ENCODE peak calls at places on chromosomes 3 and 15, in nine cellular contexts. One of them, this sample, is unnamed.

GRCh38 chr3:127411083-127411727 is 123.4 kb upstream of the PRR20G start:
- DNase-seq in adrenal gland: no peak
- DNase-seq in AG09309: no peak
- DNase-seq in cardiac muscle cell: no peak
- DNase-seq in aorta: no peak
- DNase-seq in left ventricle myocardium inferior: no peak
- DNase-seq in heart left ventricle: peak
- DNase-seq in hepatocyte: no peak
- DNase-seq in right lobe of liver: no peak
- DNase-seq in this sample: no peak

GRCh38 chr3:105752791-105753415 is 115.9 kb downstream of the CBLB start:
- DNase-seq in adrenal gland: no peak
- DNase-seq in AG09309: no peak
- DNase-seq in cardiac muscle cell: peak
- DNase-seq in aorta: no peak
- DNase-seq in left ventricle myocardium inferior: no peak
- DNase-seq in heart left ventricle: no peak
- DNase-seq in hepatocyte: peak
- DNase-seq in right lobe of liver: no peak
- DNase-seq in this sample: peak

GRCh38 chr15:57571725-57572124 is 20.0 kb upstream of the MYZAP start:
- DNase-seq in adrenal gland: no peak
- DNase-seq in AG09309: no peak
- DNase-seq in cardiac muscle cell: no peak
- DNase-seq in aorta: no peak
- DNase-seq in left ventricle myocardium inferior: no peak
- DNase-seq in heart left ventricle: no peak
- DNase-seq in hepatocyte: no peak
- DNase-seq in right lobe of liver: no peak
- DNase-seq in this sample: no peak

GRCh38 chr15:99137111-99137546 is 32.2 kb downstream of the SYNM start:
- DNase-seq in adrenal gland: no peak
- DNase-seq in AG09309: no peak
- DNase-seq in cardiac muscle cell: no peak
- DNase-seq in aorta: no peak
- DNase-seq in left ventricle myocardium inferior: no peak
- DNase-seq in heart left ventricle: no peak
- DNase-seq in hepatocyte: no peak
- DNase-seq in right lobe of liver: no peak
- DNase-seq in this sample: no peak

GRCh38 chr15:78064544-78064943 is 13.0 kb downstream of the TBC1D2B start:
- DNase-seq in adrenal gland: no peak
- DNase-seq in AG09309: no peak
- DNase-seq in cardiac muscle cell: peak
- DNase-seq in aorta: no peak
- DNase-seq in left ventricle myocardium inferior: no peak
- DNase-seq in heart left ventricle: no peak
- DNase-seq in hepatocyte: no peak
- DNase-seq in right lobe of liver: no peak
- DNase-seq in this sample: peak

GRCh38 chr3:117820900-117821299 is 1111.3 kb downstream of the TUSC7 start:
- DNase-seq in adrenal gland: no peak
- DNase-seq in AG09309: no peak
- DNase-seq in cardiac muscle cell: peak
- DNase-seq in aorta: no peak
- DNase-seq in left ventricle myocardium inferior: no peak
- DNase-seq in heart left ventricle: no peak
- DNase-seq in hepatocyte: no peak
- DNase-seq in right lobe of liver: no peak
- DNase-seq in this sample: no peak

GRCh38 chr15:59662260-59662659 is 4.9 kb upstream of the GTF2A2 start:
- DNase-seq in adrenal gland: no peak
- DNase-seq in AG09309: peak
- DNase-seq in cardiac muscle cell: peak
- DNase-seq in aorta: no peak
- DNase-seq in left ventricle myocardium inferior: no peak
- DNase-seq in heart left ventricle: no peak
- DNase-seq in hepatocyte: no peak
- DNase-seq in right lobe of liver: no peak
- DNase-seq in this sample: peak

GRCh38 chr3:115905871-115906270 is 282.6 kb downstream of the GAP43 start:
- DNase-seq in adrenal gland: no peak
- DNase-seq in AG09309: no peak
- DNase-seq in cardiac muscle cell: no peak
- DNase-seq in aorta: no peak
- DNase-seq in left ventricle myocardium inferior: no peak
- DNase-seq in heart left ventricle: no peak
- DNase-seq in hepatocyte: no peak
- DNase-seq in right lobe of liver: no peak
- DNase-seq in this sample: no peak

GRCh38 chr15:74817370-74817737 is 4.7 kb downstream of the LMAN1L start:
- DNase-seq in adrenal gland: peak
- DNase-seq in AG09309: no peak
- DNase-seq in cardiac muscle cell: no peak
- DNase-seq in aorta: no peak
- DNase-seq in left ventricle myocardium inferior: peak
- DNase-seq in heart left ventricle: no peak
- DNase-seq in hepatocyte: peak
- DNase-seq in right lobe of liver: peak
- DNase-seq in this sample: peak

GRCh38 chr15:57740048-57740447 is 33.5 kb downstream of the POLR2M start:
- DNase-seq in adrenal gland: no peak
- DNase-seq in AG09309: no peak
- DNase-seq in cardiac muscle cell: no peak
- DNase-seq in aorta: no peak
- DNase-seq in left ventricle myocardium inferior: no peak
- DNase-seq in heart left ventricle: no peak
- DNase-seq in hepatocyte: no peak
- DNase-seq in right lobe of liver: no peak
- DNase-seq in this sample: no peak

GRCh38 chr15:22258402-22259150 is 178.2 kb downstream of the OR4M2 start:
- DNase-seq in adrenal gland: no peak
- DNase-seq in AG09309: no peak
- DNase-seq in cardiac muscle cell: no peak
- DNase-seq in aorta: no peak
- DNase-seq in left ventricle myocardium inferior: no peak
- DNase-seq in heart left ventricle: no peak
- DNase-seq in hepatocyte: no peak
- DNase-seq in right lobe of liver: no peak
- DNase-seq in this sample: no peak

GRCh38 chr3:194488007-194488742 is 1.4 kb upstream of the ATP13A3 start:
- DNase-seq in adrenal gland: no peak
- DNase-seq in AG09309: no peak
- DNase-seq in cardiac muscle cell: peak
- DNase-seq in aorta: peak
- DNase-seq in left ventricle myocardium inferior: no peak
- DNase-seq in heart left ventricle: no peak
- DNase-seq in hepatocyte: no peak
- DNase-seq in right lobe of liver: no peak
- DNase-seq in this sample: peak

GRCh38 chr3:128727996-128728395 is 2.0 kb downstream of the RAB7A start:
- DNase-seq in adrenal gland: no peak
- DNase-seq in AG09309: no peak
- DNase-seq in cardiac muscle cell: no peak
- DNase-seq in aorta: no peak
- DNase-seq in left ventricle myocardium inferior: no peak
- DNase-seq in heart left ventricle: no peak
- DNase-seq in hepatocyte: no peak
- DNase-seq in right lobe of liver: no peak
- DNase-seq in this sample: no peak

GRCh38 chr3:71304684-71305083 is 278.8 kb downstream of the FOXP1 start:
- DNase-seq in adrenal gland: no peak
- DNase-seq in AG09309: no peak
- DNase-seq in cardiac muscle cell: peak
- DNase-seq in aorta: no peak
- DNase-seq in left ventricle myocardium inferior: no peak
- DNase-seq in heart left ventricle: no peak
- DNase-seq in hepatocyte: peak
- DNase-seq in right lobe of liver: no peak
- DNase-seq in this sample: peak

GRCh38 chr3:35664460-35664919 is 25.2 kb downstream of the ARPP21 start:
- DNase-seq in adrenal gland: peak
- DNase-seq in AG09309: no peak
- DNase-seq in cardiac muscle cell: peak
- DNase-seq in aorta: peak
- DNase-seq in left ventricle myocardium inferior: peak
- DNase-seq in heart left ventricle: peak
- DNase-seq in hepatocyte: peak
- DNase-seq in right lobe of liver: peak
- DNase-seq in this sample: peak

GRCh38 chr3:126549861-126550487 is 8.8 kb downstream of the C3orf22 start:
- DNase-seq in adrenal gland: peak
- DNase-seq in AG09309: no peak
- DNase-seq in cardiac muscle cell: no peak
- DNase-seq in aorta: peak
- DNase-seq in left ventricle myocardium inferior: no peak
- DNase-seq in heart left ventricle: peak
- DNase-seq in hepatocyte: no peak
- DNase-seq in right lobe of liver: peak
- DNase-seq in this sample: no peak

GRCh38 chr3:188747487-188747886 is 424.3 kb upstream of the TPRG1 start:
- DNase-seq in adrenal gland: no peak
- DNase-seq in AG09309: no peak
- DNase-seq in cardiac muscle cell: no peak
- DNase-seq in aorta: no peak
- DNase-seq in left ventricle myocardium inferior: no peak
- DNase-seq in heart left ventricle: no peak
- DNase-seq in hepatocyte: no peak
- DNase-seq in right lobe of liver: no peak
- DNase-seq in this sample: no peak

GRCh38 chr3:72957303-72957702 is 39.3 kb upstream of the PPP4R2 start:
- DNase-seq in adrenal gland: no peak
- DNase-seq in AG09309: no peak
- DNase-seq in cardiac muscle cell: peak
- DNase-seq in aorta: no peak
- DNase-seq in left ventricle myocardium inferior: peak
- DNase-seq in heart left ventricle: no peak
- DNase-seq in hepatocyte: peak
- DNase-seq in right lobe of liver: peak
- DNase-seq in this sample: peak

GRCh38 chr15:26721231-26721630 is 51.6 kb downstream of the GABRB3 start:
- DNase-seq in adrenal gland: no peak
- DNase-seq in AG09309: no peak
- DNase-seq in cardiac muscle cell: no peak
- DNase-seq in aorta: no peak
- DNase-seq in left ventricle myocardium inferior: no peak
- DNase-seq in heart left ventricle: no peak
- DNase-seq in hepatocyte: no peak
- DNase-seq in right lobe of liver: no peak
- DNase-seq in this sample: no peak

GRCh38 chr15:26724381-26724780 is 48.5 kb downstream of the GABRB3 start:
- DNase-seq in adrenal gland: no peak
- DNase-seq in AG09309: no peak
- DNase-seq in cardiac muscle cell: no peak
- DNase-seq in aorta: no peak
- DNase-seq in left ventricle myocardium inferior: no peak
- DNase-seq in heart left ventricle: no peak
- DNase-seq in hepatocyte: no peak
- DNase-seq in right lobe of liver: no peak
- DNase-seq in this sample: no peak

GRCh38 chr15:26722621-26723160 is 50.2 kb downstream of the GABRB3 start:
- DNase-seq in adrenal gland: no peak
- DNase-seq in AG09309: no peak
- DNase-seq in cardiac muscle cell: no peak
- DNase-seq in aorta: no peak
- DNase-seq in left ventricle myocardium inferior: no peak
- DNase-seq in heart left ventricle: no peak
- DNase-seq in hepatocyte: no peak
- DNase-seq in right lobe of liver: no peak
- DNase-seq in this sample: no peak

GRCh38 chr15:26716069-26716468 is 56.8 kb downstream of the GABRB3 start:
- DNase-seq in adrenal gland: no peak
- DNase-seq in AG09309: no peak
- DNase-seq in cardiac muscle cell: no peak
- DNase-seq in aorta: no peak
- DNase-seq in left ventricle myocardium inferior: no peak
- DNase-seq in heart left ventricle: no peak
- DNase-seq in hepatocyte: no peak
- DNase-seq in right lobe of liver: no peak
- DNase-seq in this sample: no peak

GRCh38 chr15:26720546-26720945 is 52.3 kb downstream of the GABRB3 start:
- DNase-seq in adrenal gland: no peak
- DNase-seq in AG09309: no peak
- DNase-seq in cardiac muscle cell: no peak
- DNase-seq in aorta: no peak
- DNase-seq in left ventricle myocardium inferior: no peak
- DNase-seq in heart left ventricle: no peak
- DNase-seq in hepatocyte: no peak
- DNase-seq in right lobe of liver: no peak
- DNase-seq in this sample: no peak
- H3K4me3 ChIP-seq in adrenal gland: no peak
- H3K4me3 ChIP-seq in AG09309: no peak
- H3K4me3 ChIP-seq in cardiac muscle cell: no peak
- H3K4me3 ChIP-seq in aorta: no peak
- H3K4me3 ChIP-seq in left ventricle myocardium inferior: no peak
- H3K4me3 ChIP-seq in heart left ventricle: no peak
- H3K4me3 ChIP-seq in hepatocyte: no peak
- H3K4me3 ChIP-seq in right lobe of liver: no peak
- H3K4me3 ChIP-seq in this sample: no peak

GRCh38 chr3:50268703-50269451 is at the start of gene SEMA3B:
- DNase-seq in adrenal gland: peak
- DNase-seq in AG09309: no peak
- DNase-seq in cardiac muscle cell: no peak
- DNase-seq in aorta: peak
- DNase-seq in left ventricle myocardium inferior: peak
- DNase-seq in heart left ventricle: no peak
- DNase-seq in hepatocyte: peak
- DNase-seq in right lobe of liver: no peak
- DNase-seq in this sample: no peak
- H3K4me3 ChIP-seq in adrenal gland: peak
- H3K4me3 ChIP-seq in AG09309: peak
- H3K4me3 ChIP-seq in cardiac muscle cell: no peak
- H3K4me3 ChIP-seq in aorta: no peak
- H3K4me3 ChIP-seq in left ventricle myocardium inferior: peak
- H3K4me3 ChIP-seq in heart left ventricle: peak
- H3K4me3 ChIP-seq in hepatocyte: no peak
- H3K4me3 ChIP-seq in right lobe of liver: no peak
- H3K4me3 ChIP-seq in this sample: no peak

DNA sequence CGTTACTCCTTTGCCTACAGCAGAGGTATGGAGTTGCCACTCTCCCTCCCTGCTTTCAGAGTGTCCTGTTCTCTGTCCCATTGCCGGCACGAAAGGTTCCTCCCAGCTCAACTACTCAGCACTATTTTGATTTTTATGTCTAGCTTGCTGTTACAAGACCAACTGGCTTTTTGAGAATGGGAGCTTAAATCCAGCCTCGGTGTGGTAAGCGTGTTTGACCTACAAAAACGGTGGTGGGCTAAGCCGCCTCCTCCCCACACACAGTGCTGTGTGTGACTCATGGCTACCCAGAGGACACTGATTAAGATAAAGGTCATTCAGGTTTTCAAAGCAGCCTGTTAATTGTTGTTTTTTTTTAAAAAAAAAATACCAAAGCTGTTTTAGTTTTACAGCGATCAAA is 64.5 kb downstream of the LRTM1 start:
- DNase-seq in adrenal gland: no peak
- DNase-seq in AG09309: no peak
- DNase-seq in cardiac muscle cell: peak
- DNase-seq in aorta: no peak
- DNase-seq in left ventricle myocardium inferior: no peak
- DNase-seq in heart left ventricle: no peak
- DNase-seq in hepatocyte: peak
- DNase-seq in right lobe of liver: no peak
- DNase-seq in this sample: no peak
- H3K4me3 ChIP-seq in adrenal gland: no peak
- H3K4me3 ChIP-seq in AG09309: no peak
- H3K4me3 ChIP-seq in cardiac muscle cell: no peak
- H3K4me3 ChIP-seq in aorta: no peak
- H3K4me3 ChIP-seq in left ventricle myocardium inferior: no peak
- H3K4me3 ChIP-seq in heart left ventricle: no peak
- H3K4me3 ChIP-seq in hepatocyte: no peak
- H3K4me3 ChIP-seq in right lobe of liver: no peak
- H3K4me3 ChIP-seq in this sample: no peak

GRCh38 chr3:191235331-191236314 is 36.6 kb downstream of the OSTN start:
- DNase-seq in adrenal gland: no peak
- DNase-seq in AG09309: no peak
- DNase-seq in cardiac muscle cell: peak
- DNase-seq in aorta: no peak
- DNase-seq in left ventricle myocardium inferior: no peak
- DNase-seq in heart left ventricle: no peak
- DNase-seq in hepatocyte: no peak
- DNase-seq in right lobe of liver: no peak
- DNase-seq in this sample: peak
- H3K4me3 ChIP-seq in adrenal gland: no peak
- H3K4me3 ChIP-seq in AG09309: no peak
- H3K4me3 ChIP-seq in cardiac muscle cell: no peak
- H3K4me3 ChIP-seq in aorta: no peak
- H3K4me3 ChIP-seq in left ventricle myocardium inferior: no peak
- H3K4me3 ChIP-seq in heart left ventricle: no peak
- H3K4me3 ChIP-seq in hepatocyte: no peak
- H3K4me3 ChIP-seq in right lobe of liver: no peak
- H3K4me3 ChIP-seq in this sample: no peak

This sample was measured in fibroblast of pulmonary artery.